ENCODE peak calls at places on chromosome 10, in eight cellular contexts. V is vagina, P is Calu3, E is fibroblast of lung, I is endothelial cell, J is foreskin fibroblast, M is testis, H is GM23338. T is an unnamed sample.

GRCh38 chr10:17387861-17388503 is 66.4 kb downstream of the ST8SIA6 start:
- DNase-seq in J (peak), P (peak), H (peak), V (no peak), M (no peak), E (no peak), I (no peak), T (no peak)

GRCh38 chr10:72276013-72276387 is 2.3 kb downstream of the DDIT4 start:
- DNase-seq in E (peak), I (no peak), V (no peak), M (no peak), P (peak), H (peak), J (peak), T (no peak)

GRCh38 chr10:15695852-15696251 is 23.9 kb downstream of the ITGA8 start:
- DNase-seq in E (no peak), H (peak), J (no peak), V (no peak), M (no peak), P (no peak), I (no peak), T (no peak)

GRCh38 chr10:100742067-100742771 is 3.2 kb upstream of the PAX2 start:
- DNase-seq in E (no peak), M (no peak), V (no peak), H (peak), P (no peak), I (no peak), J (no peak), T (peak)

GRCh38 chr10:31749981-31750850 is 178.4 kb downstream of the ARHGAP12 start:
- DNase-seq in H (no peak), V (no peak), E (no peak), M (peak), P (no peak), I (no peak), J (peak), T (no peak)

GRCh38 chr10:123643315-123643714 is 22.8 kb upstream of the GPR26 start:
- DNase-seq in J (no peak), H (peak), P (no peak), E (no peak), I (no peak), V (no peak), M (no peak), T (no peak)

GRCh38 chr10:5599613-5600520 is 66.5 kb downstream of the ASB13 start:
- DNase-seq in V (no peak), M (no peak), H (no peak), I (no peak), J (no peak), E (no peak), P (no peak), T (no peak)

GRCh38 chr10:5485948-5486851 is 13.2 kb downstream of the CALML5 start:
- DNase-seq in P (no peak), J (no peak), H (no peak), I (no peak), V (no peak), E (no peak), M (no peak), T (no peak)

GRCh38 chr10:35442592-35442991 is 106.3 kb downstream of the CCNY start:
- DNase-seq in H (no peak), V (no peak), P (no peak), M (no peak), E (no peak), J (no peak), I (no peak), T (no peak)

GRCh38 chr10:59894114-59894513 is 12.2 kb downstream of the CCDC6 start:
- DNase-seq in E (peak), H (no peak), M (peak), I (no peak), P (peak), J (peak), V (no peak), T (no peak)

GRCh38 chr10:4151466-4151865 is 366.5 kb upstream of the KLF6 start:
- DNase-seq in V (peak), E (no peak), H (peak), M (peak), I (peak), P (no peak), J (no peak), T (no peak)

GRCh38 chr10:1992930-1993329 is 255.6 kb upstream of the ADARB2 start:
- DNase-seq in H (no peak), J (no peak), E (no peak), P (no peak), M (no peak), V (no peak), I (no peak), T (no peak)

GRCh38 chr10:69048103-69048502 is 39.8 kb upstream of the SRGN start:
- DNase-seq in J (peak), P (no peak), E (peak), H (no peak), M (peak), I (no peak), V (no peak), T (no peak)

GRCh38 chr10:95560288-95561199 is 627 bp downstream of the SORBS1 start:
- DNase-seq in V (no peak), M (peak), P (peak), J (peak), I (no peak), H (peak), E (peak), T (peak)

GRCh38 chr10:21076381-21076780 is 179.3 kb upstream of the NEBL start:
- DNase-seq in E (no peak), J (no peak), P (no peak), V (no peak), H (no peak), M (no peak), I (no peak), T (no peak)

GRCh38 chr10:103660364-103661197 is 167.1 kb downstream of the NEURL1 start:
- DNase-seq in H (no peak), J (peak), E (peak), P (peak), V (no peak), I (no peak), M (peak), T (peak)

GRCh38 chr10:75969031-75969430 is 537.6 kb downstream of the LRMDA start:
- DNase-seq in H (no peak), I (no peak), V (no peak), J (no peak), M (no peak), E (no peak), P (no peak), T (no peak)

GRCh38 chr10:33217854-33218253 is 116.6 kb downstream of the NRP1 start:
- DNase-seq in I (no peak), J (no peak), H (no peak), E (no peak), V (no peak), M (no peak), P (no peak), T (no peak)

GRCh38 chr10:123622381-123622780 is 43.8 kb upstream of the GPR26 start:
- DNase-seq in P (no peak), H (no peak), E (no peak), J (peak), V (peak), M (no peak), I (no peak), T (no peak)

GRCh38 chr10:3478153-3478552 is 305.6 kb upstream of the PITRM1 start:
- DNase-seq in E (no peak), V (no peak), M (no peak), P (no peak), J (no peak), H (no peak), I (no peak), T (peak)

GRCh38 chr10:62554632-62555199 is 180.5 kb downstream of the ZNF365 start:
- DNase-seq in V (no peak), J (peak), M (no peak), I (no peak), P (peak), E (peak), H (peak), T (peak)

GRCh38 chr10:11647676-11648075 is 36.2 kb upstream of the USP6NL start:
- DNase-seq in V (no peak), E (peak), H (no peak), M (no peak), P (no peak), I (no peak), J (peak), T (no peak)

GRCh38 chr10:49184642-49185111 is 3.5 kb downstream of the TMEM273 start:
- DNase-seq in J (no peak), I (no peak), V (no peak), M (no peak), E (no peak), P (no peak), H (no peak), T (no peak)

GRCh38 chr10:45302573-45302972 is 12.8 kb downstream of the OR13A1 start:
- DNase-seq in E (no peak), P (no peak), H (no peak), J (no peak), M (no peak), V (no peak), I (no peak), T (no peak)

GRCh38 chr10:44424298-44424697 is 39.4 kb upstream of the CXCL12 start:
- DNase-seq in P (no peak), M (no peak), I (no peak), H (no peak), J (no peak), V (no peak), E (no peak), T (peak)

GRCh38 chr10:86139066-86139657 is 227.4 kb downstream of the GRID1 start:
- DNase-seq in H (peak), V (no peak), E (no peak), I (peak), J (no peak), M (peak), P (peak), T (peak)

GRCh38 chr10:51926336-51926735 is 226.9 kb upstream of the CSTF2T start:
- DNase-seq in E (no peak), M (no peak), H (no peak), V (no peak), J (no peak), I (no peak), P (no peak), T (no peak)

GRCh38 chr10:132541601-132542011 is 4.0 kb downstream of the INPP5A start:
- DNase-seq in J (no peak), H (no peak), E (no peak), I (no peak), V (no peak), M (no peak), P (no peak), T (no peak)

GRCh38 chr10:132541129-132541528 is 3.5 kb downstream of the INPP5A start:
- DNase-seq in I (no peak), J (no peak), V (no peak), P (no peak), M (no peak), H (no peak), E (no peak), T (no peak)

GRCh38 chr10:132539894-132540293 is 2.3 kb downstream of the INPP5A start:
- DNase-seq in P (no peak), H (no peak), J (peak), V (no peak), I (no peak), E (peak), M (no peak), T (no peak)

GRCh38 chr10:132539431-132539839 is 1.8 kb downstream of the INPP5A start:
- DNase-seq in V (no peak), H (no peak), I (no peak), J (peak), P (no peak), E (no peak), M (no peak), T (no peak)

GRCh38 chr10:132540456-132540855 is 2.9 kb downstream of the INPP5A start:
- DNase-seq in H (peak), I (no peak), J (peak), E (peak), P (no peak), V (no peak), M (peak), T (no peak)
- TF ChIP-seq CTCF in H (peak), I (no peak), J (peak), E (peak), P (no peak), V (no peak), M (no peak), T (no peak)

DNA sequence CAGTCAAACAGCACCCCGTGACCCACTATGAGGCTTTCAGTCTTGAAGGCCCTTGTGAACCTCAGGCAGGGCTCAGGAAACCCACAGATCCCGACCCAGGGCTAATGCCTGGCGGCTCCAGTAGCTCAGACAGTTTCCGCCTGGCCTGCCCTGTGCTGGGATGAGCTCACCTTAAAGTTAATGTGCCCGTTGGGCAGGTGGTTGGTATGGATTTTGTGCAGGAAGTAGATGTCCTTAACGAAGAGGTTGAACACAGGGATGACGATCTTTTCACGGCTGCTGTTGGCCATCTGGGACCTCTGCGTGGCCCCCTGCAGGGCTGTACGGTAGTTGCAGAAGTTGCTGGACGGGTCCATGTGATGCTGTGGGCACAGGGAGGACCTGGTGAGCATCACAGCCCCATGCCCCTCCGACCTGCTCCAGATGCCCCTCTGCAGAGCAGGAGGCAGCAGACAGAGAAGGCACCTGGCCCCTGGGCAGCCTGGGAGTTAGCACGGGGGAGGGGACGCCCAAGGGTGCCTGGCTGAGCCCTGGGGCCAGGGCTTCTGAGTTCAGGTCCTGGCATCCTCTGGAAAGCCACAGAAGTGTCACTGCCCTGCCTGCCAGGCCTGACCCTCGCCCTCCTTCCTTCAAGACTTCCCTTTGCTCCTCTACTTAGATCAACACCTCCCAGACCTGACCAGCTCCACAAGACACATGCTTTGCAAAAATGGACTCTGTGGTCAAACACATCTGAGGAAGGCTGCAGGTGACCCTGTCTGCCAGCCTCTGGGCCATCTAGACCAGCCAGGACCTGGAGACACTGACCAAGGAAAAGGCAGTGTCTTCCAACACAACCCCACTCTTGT is 59.8 kb downstream of the CSGALNACT2 start:
- DNase-seq in M (no peak), E (no peak), H (peak), P (no peak), J (peak), I (peak), V (no peak), T (no peak)
- TF ChIP-seq CTCF in M (no peak), E (peak), H (peak), P (no peak), J (peak), I (peak), V (no peak), T (no peak)

GRCh38 chr10:79068562-79069324 is at the start of gene ZMIZ1:
- DNase-seq in P (peak), I (peak), H (peak), J (peak), E (peak), M (peak), V (no peak), T (peak)

GRCh38 chr10:79066460-79067240 is 2.1 kb upstream of the ZMIZ1 start:
- DNase-seq in E (peak), V (no peak), H (peak), I (peak), M (no peak), P (peak), J (peak), T (peak)

GRCh38 chr10:79065853-79066252 is 2.9 kb upstream of the ZMIZ1 start:
- DNase-seq in H (no peak), J (no peak), M (no peak), V (no peak), E (no peak), I (no peak), P (no peak), T (no peak)

GRCh38 chr10:79068203-79068561 is 584 bp upstream of the ZMIZ1 start:
- DNase-seq in V (no peak), M (no peak), E (no peak), J (peak), H (peak), I (peak), P (peak), T (no peak)

GRCh38 chr10:79067241-79068202 is 1.2 kb upstream of the ZMIZ1 start:
- DNase-seq in I (peak), V (no peak), H (peak), P (peak), M (peak), J (peak), E (peak), T (peak)
- TF ChIP-seq CTCF in I (peak), V (no peak), H (peak), P (peak), M (no peak), J (peak), E (peak), T (no peak)

DNA sequence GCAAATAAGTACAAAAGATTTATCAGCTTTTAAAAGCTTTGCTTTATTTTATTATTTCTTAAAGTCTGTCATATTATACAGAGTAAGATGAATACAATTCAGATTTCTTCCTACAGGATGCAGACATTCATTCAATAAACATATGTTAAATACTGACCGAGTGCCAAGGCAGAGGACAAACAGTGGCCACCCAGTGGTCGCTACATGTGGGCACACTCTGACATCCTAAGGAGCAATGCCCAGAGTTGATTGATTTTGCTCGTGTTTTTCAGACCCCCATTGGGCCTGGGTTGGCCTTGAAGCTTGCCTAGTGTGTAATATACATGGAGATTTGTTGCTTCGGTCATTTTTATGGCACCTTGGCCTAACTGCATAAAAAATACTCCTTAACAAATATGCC is 201.2 kb downstream of the CCDC3 start:
- DNase-seq in J (no peak), H (no peak), E (no peak), I (no peak), V (no peak), P (no peak), M (no peak), T (no peak)
- TF ChIP-seq CTCF in J (no peak), H (peak), E (no peak), I (peak), V (no peak), P (no peak), M (no peak), T (no peak)

T was measured in GM10248.